ENCODE peak calls at places on chromosomes 2 and 18, in nine cellular contexts. One of them, this sample, is unnamed.

GRCh38 chr18:23506393-23506792 is 3.1 kb downstream of the RMC1 start:
- DNase-seq in mesendoderm: no peak
- DNase-seq in stimulated activated CD4-positive, alpha-beta T cell treated with anti-CD3 and anti-CD28 coated beads, Interleukin-4, amount 100 ng/mL, for 24 hours: no peak
- DNase-seq in effector memory CD8-positive, alpha-beta T cell: no peak
- DNase-seq in HCEC 1CT: no peak
- DNase-seq in nucleus accumbens: no peak
- DNase-seq in activated naive CD8-positive, alpha-beta T cell treated with anti-CD3 and anti-CD28 coated beads, Interleukin-2, amount 10 ng/mL, durations not matched to agents 7 days and 5 days: no peak
- DNase-seq in activated CD8-positive, alpha-beta memory T cell treated with anti-CD3 and anti-CD28 coated beads, Interleukin-2, amount 10 ng/mL, durations not matched to agents 7 days and 5 days: no peak
- DNase-seq in activated CD4-positive, alpha-beta T cell treated with anti-CD3 and anti-CD28 coated beads for 1 hour: no peak
- DNase-seq in this sample: no peak

GRCh38 chr2:171741189-171741588 is 53.9 kb downstream of the DYNC1I2 start:
- DNase-seq in mesendoderm: no peak
- DNase-seq in nucleus accumbens: no peak
- DNase-seq in HCEC 1CT: peak
- DNase-seq in activated naive CD8-positive, alpha-beta T cell treated with anti-CD3 and anti-CD28 coated beads, Interleukin-2, amount 10 ng/mL, durations not matched to agents 7 days and 5 days: no peak
- DNase-seq in activated CD4-positive, alpha-beta T cell treated with anti-CD3 and anti-CD28 coated beads for 1 hour: no peak
- DNase-seq in effector memory CD8-positive, alpha-beta T cell: no peak
- DNase-seq in stimulated activated CD4-positive, alpha-beta T cell treated with anti-CD3 and anti-CD28 coated beads, Interleukin-4, amount 100 ng/mL, for 24 hours: no peak
- DNase-seq in activated CD8-positive, alpha-beta memory T cell treated with anti-CD3 and anti-CD28 coated beads, Interleukin-2, amount 10 ng/mL, durations not matched to agents 7 days and 5 days: no peak
- DNase-seq in this sample: no peak

GRCh38 chr18:6406075-6406909 is 8.4 kb downstream of the L3MBTL4 start:
- DNase-seq in stimulated activated CD4-positive, alpha-beta T cell treated with anti-CD3 and anti-CD28 coated beads, Interleukin-4, amount 100 ng/mL, for 24 hours: no peak
- DNase-seq in activated CD8-positive, alpha-beta memory T cell treated with anti-CD3 and anti-CD28 coated beads, Interleukin-2, amount 10 ng/mL, durations not matched to agents 7 days and 5 days: no peak
- DNase-seq in HCEC 1CT: no peak
- DNase-seq in activated CD4-positive, alpha-beta T cell treated with anti-CD3 and anti-CD28 coated beads for 1 hour: no peak
- DNase-seq in effector memory CD8-positive, alpha-beta T cell: no peak
- DNase-seq in nucleus accumbens: no peak
- DNase-seq in activated naive CD8-positive, alpha-beta T cell treated with anti-CD3 and anti-CD28 coated beads, Interleukin-2, amount 10 ng/mL, durations not matched to agents 7 days and 5 days: no peak
- DNase-seq in mesendoderm: peak
- DNase-seq in this sample: no peak

GRCh38 chr2:35298493-35298892 is 1057.1 kb upstream of the CRIM1 start:
- DNase-seq in mesendoderm: no peak
- DNase-seq in HCEC 1CT: peak
- DNase-seq in activated CD4-positive, alpha-beta T cell treated with anti-CD3 and anti-CD28 coated beads for 1 hour: no peak
- DNase-seq in activated naive CD8-positive, alpha-beta T cell treated with anti-CD3 and anti-CD28 coated beads, Interleukin-2, amount 10 ng/mL, durations not matched to agents 7 days and 5 days: no peak
- DNase-seq in nucleus accumbens: no peak
- DNase-seq in activated CD8-positive, alpha-beta memory T cell treated with anti-CD3 and anti-CD28 coated beads, Interleukin-2, amount 10 ng/mL, durations not matched to agents 7 days and 5 days: no peak
- DNase-seq in stimulated activated CD4-positive, alpha-beta T cell treated with anti-CD3 and anti-CD28 coated beads, Interleukin-4, amount 100 ng/mL, for 24 hours: no peak
- DNase-seq in effector memory CD8-positive, alpha-beta T cell: no peak
- DNase-seq in this sample: no peak

GRCh38 chr18:44536041-44536440 is 144.6 kb upstream of the SETBP1 start:
- DNase-seq in HCEC 1CT: no peak
- DNase-seq in stimulated activated CD4-positive, alpha-beta T cell treated with anti-CD3 and anti-CD28 coated beads, Interleukin-4, amount 100 ng/mL, for 24 hours: no peak
- DNase-seq in effector memory CD8-positive, alpha-beta T cell: no peak
- DNase-seq in activated naive CD8-positive, alpha-beta T cell treated with anti-CD3 and anti-CD28 coated beads, Interleukin-2, amount 10 ng/mL, durations not matched to agents 7 days and 5 days: no peak
- DNase-seq in activated CD8-positive, alpha-beta memory T cell treated with anti-CD3 and anti-CD28 coated beads, Interleukin-2, amount 10 ng/mL, durations not matched to agents 7 days and 5 days: no peak
- DNase-seq in mesendoderm: no peak
- DNase-seq in activated CD4-positive, alpha-beta T cell treated with anti-CD3 and anti-CD28 coated beads for 1 hour: no peak
- DNase-seq in nucleus accumbens: no peak
- DNase-seq in this sample: no peak

GRCh38 chr2:68974251-68974650 is at the start of gene GKN1:
- DNase-seq in effector memory CD8-positive, alpha-beta T cell: no peak
- DNase-seq in stimulated activated CD4-positive, alpha-beta T cell treated with anti-CD3 and anti-CD28 coated beads, Interleukin-4, amount 100 ng/mL, for 24 hours: no peak
- DNase-seq in mesendoderm: no peak
- DNase-seq in HCEC 1CT: peak
- DNase-seq in activated naive CD8-positive, alpha-beta T cell treated with anti-CD3 and anti-CD28 coated beads, Interleukin-2, amount 10 ng/mL, durations not matched to agents 7 days and 5 days: no peak
- DNase-seq in activated CD8-positive, alpha-beta memory T cell treated with anti-CD3 and anti-CD28 coated beads, Interleukin-2, amount 10 ng/mL, durations not matched to agents 7 days and 5 days: no peak
- DNase-seq in nucleus accumbens: no peak
- DNase-seq in activated CD4-positive, alpha-beta T cell treated with anti-CD3 and anti-CD28 coated beads for 1 hour: no peak
- DNase-seq in this sample: no peak

GRCh38 chr18:45837283-45838070 is 12.0 kb downstream of the SIGLEC15 start:
- DNase-seq in HCEC 1CT: no peak
- DNase-seq in activated CD4-positive, alpha-beta T cell treated with anti-CD3 and anti-CD28 coated beads for 1 hour: no peak
- DNase-seq in nucleus accumbens: no peak
- DNase-seq in mesendoderm: peak
- DNase-seq in activated CD8-positive, alpha-beta memory T cell treated with anti-CD3 and anti-CD28 coated beads, Interleukin-2, amount 10 ng/mL, durations not matched to agents 7 days and 5 days: peak
- DNase-seq in effector memory CD8-positive, alpha-beta T cell: peak
- DNase-seq in activated naive CD8-positive, alpha-beta T cell treated with anti-CD3 and anti-CD28 coated beads, Interleukin-2, amount 10 ng/mL, durations not matched to agents 7 days and 5 days: peak
- DNase-seq in stimulated activated CD4-positive, alpha-beta T cell treated with anti-CD3 and anti-CD28 coated beads, Interleukin-4, amount 100 ng/mL, for 24 hours: peak
- DNase-seq in this sample: no peak

GRCh38 chr2:15186118-15186517 is 375.0 kb downstream of the NBAS start:
- DNase-seq in mesendoderm: no peak
- DNase-seq in activated CD4-positive, alpha-beta T cell treated with anti-CD3 and anti-CD28 coated beads for 1 hour: no peak
- DNase-seq in nucleus accumbens: no peak
- DNase-seq in activated CD8-positive, alpha-beta memory T cell treated with anti-CD3 and anti-CD28 coated beads, Interleukin-2, amount 10 ng/mL, durations not matched to agents 7 days and 5 days: no peak
- DNase-seq in effector memory CD8-positive, alpha-beta T cell: no peak
- DNase-seq in stimulated activated CD4-positive, alpha-beta T cell treated with anti-CD3 and anti-CD28 coated beads, Interleukin-4, amount 100 ng/mL, for 24 hours: no peak
- DNase-seq in HCEC 1CT: no peak
- DNase-seq in activated naive CD8-positive, alpha-beta T cell treated with anti-CD3 and anti-CD28 coated beads, Interleukin-2, amount 10 ng/mL, durations not matched to agents 7 days and 5 days: no peak
- DNase-seq in this sample: no peak

GRCh38 chr18:9474103-9474982 is 970 bp upstream of the RALBP1 start:
- DNase-seq in activated CD8-positive, alpha-beta memory T cell treated with anti-CD3 and anti-CD28 coated beads, Interleukin-2, amount 10 ng/mL, durations not matched to agents 7 days and 5 days: peak
- DNase-seq in HCEC 1CT: peak
- DNase-seq in nucleus accumbens: no peak
- DNase-seq in activated CD4-positive, alpha-beta T cell treated with anti-CD3 and anti-CD28 coated beads for 1 hour: no peak
- DNase-seq in stimulated activated CD4-positive, alpha-beta T cell treated with anti-CD3 and anti-CD28 coated beads, Interleukin-4, amount 100 ng/mL, for 24 hours: no peak
- DNase-seq in effector memory CD8-positive, alpha-beta T cell: no peak
- DNase-seq in activated naive CD8-positive, alpha-beta T cell treated with anti-CD3 and anti-CD28 coated beads, Interleukin-2, amount 10 ng/mL, durations not matched to agents 7 days and 5 days: no peak
- DNase-seq in mesendoderm: peak
- DNase-seq in this sample: peak

GRCh38 chr2:48558436-48558835 is 28.5 kb downstream of the STON1 start:
- DNase-seq in activated CD4-positive, alpha-beta T cell treated with anti-CD3 and anti-CD28 coated beads for 1 hour: no peak
- DNase-seq in effector memory CD8-positive, alpha-beta T cell: no peak
- DNase-seq in activated CD8-positive, alpha-beta memory T cell treated with anti-CD3 and anti-CD28 coated beads, Interleukin-2, amount 10 ng/mL, durations not matched to agents 7 days and 5 days: no peak
- DNase-seq in nucleus accumbens: no peak
- DNase-seq in activated naive CD8-positive, alpha-beta T cell treated with anti-CD3 and anti-CD28 coated beads, Interleukin-2, amount 10 ng/mL, durations not matched to agents 7 days and 5 days: no peak
- DNase-seq in mesendoderm: no peak
- DNase-seq in HCEC 1CT: no peak
- DNase-seq in stimulated activated CD4-positive, alpha-beta T cell treated with anti-CD3 and anti-CD28 coated beads, Interleukin-4, amount 100 ng/mL, for 24 hours: no peak
- DNase-seq in this sample: no peak

GRCh38 chr2:38465789-38466127 is 88.7 kb upstream of the ATL2 start:
- DNase-seq in activated CD8-positive, alpha-beta memory T cell treated with anti-CD3 and anti-CD28 coated beads, Interleukin-2, amount 10 ng/mL, durations not matched to agents 7 days and 5 days: no peak
- DNase-seq in effector memory CD8-positive, alpha-beta T cell: no peak
- DNase-seq in HCEC 1CT: peak
- DNase-seq in activated CD4-positive, alpha-beta T cell treated with anti-CD3 and anti-CD28 coated beads for 1 hour: no peak
- DNase-seq in nucleus accumbens: peak
- DNase-seq in activated naive CD8-positive, alpha-beta T cell treated with anti-CD3 and anti-CD28 coated beads, Interleukin-2, amount 10 ng/mL, durations not matched to agents 7 days and 5 days: no peak
- DNase-seq in mesendoderm: peak
- DNase-seq in stimulated activated CD4-positive, alpha-beta T cell treated with anti-CD3 and anti-CD28 coated beads, Interleukin-4, amount 100 ng/mL, for 24 hours: peak
- DNase-seq in this sample: no peak

GRCh38 chr2:18473241-18473841 is 87.1 kb downstream of the RDH14 start:
- DNase-seq in activated CD4-positive, alpha-beta T cell treated with anti-CD3 and anti-CD28 coated beads for 1 hour: no peak
- DNase-seq in nucleus accumbens: no peak
- DNase-seq in activated CD8-positive, alpha-beta memory T cell treated with anti-CD3 and anti-CD28 coated beads, Interleukin-2, amount 10 ng/mL, durations not matched to agents 7 days and 5 days: no peak
- DNase-seq in mesendoderm: peak
- DNase-seq in effector memory CD8-positive, alpha-beta T cell: no peak
- DNase-seq in stimulated activated CD4-positive, alpha-beta T cell treated with anti-CD3 and anti-CD28 coated beads, Interleukin-4, amount 100 ng/mL, for 24 hours: no peak
- DNase-seq in HCEC 1CT: peak
- DNase-seq in activated naive CD8-positive, alpha-beta T cell treated with anti-CD3 and anti-CD28 coated beads, Interleukin-2, amount 10 ng/mL, durations not matched to agents 7 days and 5 days: no peak
- DNase-seq in this sample: no peak

GRCh38 chr2:165016772-165017411 is 61.6 kb upstream of the SLC38A11 start:
- DNase-seq in activated naive CD8-positive, alpha-beta T cell treated with anti-CD3 and anti-CD28 coated beads, Interleukin-2, amount 10 ng/mL, durations not matched to agents 7 days and 5 days: no peak
- DNase-seq in HCEC 1CT: peak
- DNase-seq in mesendoderm: peak
- DNase-seq in effector memory CD8-positive, alpha-beta T cell: no peak
- DNase-seq in stimulated activated CD4-positive, alpha-beta T cell treated with anti-CD3 and anti-CD28 coated beads, Interleukin-4, amount 100 ng/mL, for 24 hours: no peak
- DNase-seq in activated CD8-positive, alpha-beta memory T cell treated with anti-CD3 and anti-CD28 coated beads, Interleukin-2, amount 10 ng/mL, durations not matched to agents 7 days and 5 days: no peak
- DNase-seq in activated CD4-positive, alpha-beta T cell treated with anti-CD3 and anti-CD28 coated beads for 1 hour: no peak
- DNase-seq in nucleus accumbens: peak
- DNase-seq in this sample: peak

GRCh38 chr2:126482582-126483464 is 173.1 kb upstream of the GYPC start:
- DNase-seq in effector memory CD8-positive, alpha-beta T cell: no peak
- DNase-seq in mesendoderm: peak
- DNase-seq in stimulated activated CD4-positive, alpha-beta T cell treated with anti-CD3 and anti-CD28 coated beads, Interleukin-4, amount 100 ng/mL, for 24 hours: no peak
- DNase-seq in nucleus accumbens: no peak
- DNase-seq in HCEC 1CT: no peak
- DNase-seq in activated naive CD8-positive, alpha-beta T cell treated with anti-CD3 and anti-CD28 coated beads, Interleukin-2, amount 10 ng/mL, durations not matched to agents 7 days and 5 days: no peak
- DNase-seq in activated CD8-positive, alpha-beta memory T cell treated with anti-CD3 and anti-CD28 coated beads, Interleukin-2, amount 10 ng/mL, durations not matched to agents 7 days and 5 days: no peak
- DNase-seq in activated CD4-positive, alpha-beta T cell treated with anti-CD3 and anti-CD28 coated beads for 1 hour: no peak
- DNase-seq in this sample: no peak

GRCh38 chr2:192091480-192091879 is 103.3 kb downstream of the TMEFF2 start:
- DNase-seq in effector memory CD8-positive, alpha-beta T cell: no peak
- DNase-seq in activated naive CD8-positive, alpha-beta T cell treated with anti-CD3 and anti-CD28 coated beads, Interleukin-2, amount 10 ng/mL, durations not matched to agents 7 days and 5 days: no peak
- DNase-seq in mesendoderm: no peak
- DNase-seq in stimulated activated CD4-positive, alpha-beta T cell treated with anti-CD3 and anti-CD28 coated beads, Interleukin-4, amount 100 ng/mL, for 24 hours: no peak
- DNase-seq in activated CD8-positive, alpha-beta memory T cell treated with anti-CD3 and anti-CD28 coated beads, Interleukin-2, amount 10 ng/mL, durations not matched to agents 7 days and 5 days: no peak
- DNase-seq in nucleus accumbens: no peak
- DNase-seq in HCEC 1CT: no peak
- DNase-seq in activated CD4-positive, alpha-beta T cell treated with anti-CD3 and anti-CD28 coated beads for 1 hour: no peak
- DNase-seq in this sample: no peak

GRCh38 chr2:121919803-121920202 is 164.4 kb downstream of the TSN start:
- DNase-seq in HCEC 1CT: no peak
- DNase-seq in activated CD8-positive, alpha-beta memory T cell treated with anti-CD3 and anti-CD28 coated beads, Interleukin-2, amount 10 ng/mL, durations not matched to agents 7 days and 5 days: no peak
- DNase-seq in stimulated activated CD4-positive, alpha-beta T cell treated with anti-CD3 and anti-CD28 coated beads, Interleukin-4, amount 100 ng/mL, for 24 hours: no peak
- DNase-seq in activated CD4-positive, alpha-beta T cell treated with anti-CD3 and anti-CD28 coated beads for 1 hour: no peak
- DNase-seq in nucleus accumbens: no peak
- DNase-seq in activated naive CD8-positive, alpha-beta T cell treated with anti-CD3 and anti-CD28 coated beads, Interleukin-2, amount 10 ng/mL, durations not matched to agents 7 days and 5 days: no peak
- DNase-seq in effector memory CD8-positive, alpha-beta T cell: no peak
- DNase-seq in mesendoderm: no peak
- DNase-seq in this sample: no peak

GRCh38 chr2:58991357-58991756 is 750.2 kb upstream of the FANCL start:
- DNase-seq in HCEC 1CT: no peak
- DNase-seq in nucleus accumbens: no peak
- DNase-seq in activated CD8-positive, alpha-beta memory T cell treated with anti-CD3 and anti-CD28 coated beads, Interleukin-2, amount 10 ng/mL, durations not matched to agents 7 days and 5 days: no peak
- DNase-seq in activated naive CD8-positive, alpha-beta T cell treated with anti-CD3 and anti-CD28 coated beads, Interleukin-2, amount 10 ng/mL, durations not matched to agents 7 days and 5 days: no peak
- DNase-seq in activated CD4-positive, alpha-beta T cell treated with anti-CD3 and anti-CD28 coated beads for 1 hour: no peak
- DNase-seq in stimulated activated CD4-positive, alpha-beta T cell treated with anti-CD3 and anti-CD28 coated beads, Interleukin-4, amount 100 ng/mL, for 24 hours: no peak
- DNase-seq in effector memory CD8-positive, alpha-beta T cell: no peak
- DNase-seq in mesendoderm: peak
- DNase-seq in this sample: no peak

GRCh38 chr2:189350515-189351209 is 90.6 kb upstream of the WDR75 start:
- DNase-seq in activated CD4-positive, alpha-beta T cell treated with anti-CD3 and anti-CD28 coated beads for 1 hour: no peak
- DNase-seq in activated CD8-positive, alpha-beta memory T cell treated with anti-CD3 and anti-CD28 coated beads, Interleukin-2, amount 10 ng/mL, durations not matched to agents 7 days and 5 days: no peak
- DNase-seq in activated naive CD8-positive, alpha-beta T cell treated with anti-CD3 and anti-CD28 coated beads, Interleukin-2, amount 10 ng/mL, durations not matched to agents 7 days and 5 days: no peak
- DNase-seq in nucleus accumbens: no peak
- DNase-seq in stimulated activated CD4-positive, alpha-beta T cell treated with anti-CD3 and anti-CD28 coated beads, Interleukin-4, amount 100 ng/mL, for 24 hours: no peak
- DNase-seq in HCEC 1CT: peak
- DNase-seq in effector memory CD8-positive, alpha-beta T cell: no peak
- DNase-seq in mesendoderm: no peak
- DNase-seq in this sample: no peak

GRCh38 chr2:150464270-150464669 is 23.2 kb downstream of the RND3 start:
- DNase-seq in HCEC 1CT: no peak
- DNase-seq in activated naive CD8-positive, alpha-beta T cell treated with anti-CD3 and anti-CD28 coated beads, Interleukin-2, amount 10 ng/mL, durations not matched to agents 7 days and 5 days: no peak
- DNase-seq in mesendoderm: no peak
- DNase-seq in nucleus accumbens: no peak
- DNase-seq in activated CD4-positive, alpha-beta T cell treated with anti-CD3 and anti-CD28 coated beads for 1 hour: no peak
- DNase-seq in effector memory CD8-positive, alpha-beta T cell: no peak
- DNase-seq in stimulated activated CD4-positive, alpha-beta T cell treated with anti-CD3 and anti-CD28 coated beads, Interleukin-4, amount 100 ng/mL, for 24 hours: no peak
- DNase-seq in activated CD8-positive, alpha-beta memory T cell treated with anti-CD3 and anti-CD28 coated beads, Interleukin-2, amount 10 ng/mL, durations not matched to agents 7 days and 5 days: no peak
- DNase-seq in this sample: no peak

GRCh38 chr18:5542393-5543035 is 1.3 kb downstream of the EPB41L3 start:
- DNase-seq in HCEC 1CT: no peak
- DNase-seq in effector memory CD8-positive, alpha-beta T cell: no peak
- DNase-seq in activated CD4-positive, alpha-beta T cell treated with anti-CD3 and anti-CD28 coated beads for 1 hour: no peak
- DNase-seq in activated CD8-positive, alpha-beta memory T cell treated with anti-CD3 and anti-CD28 coated beads, Interleukin-2, amount 10 ng/mL, durations not matched to agents 7 days and 5 days: no peak
- DNase-seq in mesendoderm: peak
- DNase-seq in nucleus accumbens: peak
- DNase-seq in stimulated activated CD4-positive, alpha-beta T cell treated with anti-CD3 and anti-CD28 coated beads, Interleukin-4, amount 100 ng/mL, for 24 hours: no peak
- DNase-seq in activated naive CD8-positive, alpha-beta T cell treated with anti-CD3 and anti-CD28 coated beads, Interleukin-2, amount 10 ng/mL, durations not matched to agents 7 days and 5 days: no peak
- DNase-seq in this sample: no peak

GRCh38 chr2:105179469-105180372 is 61.8 kb upstream of the GPR45 start:
- DNase-seq in activated naive CD8-positive, alpha-beta T cell treated with anti-CD3 and anti-CD28 coated beads, Interleukin-2, amount 10 ng/mL, durations not matched to agents 7 days and 5 days: no peak
- DNase-seq in activated CD8-positive, alpha-beta memory T cell treated with anti-CD3 and anti-CD28 coated beads, Interleukin-2, amount 10 ng/mL, durations not matched to agents 7 days and 5 days: no peak
- DNase-seq in stimulated activated CD4-positive, alpha-beta T cell treated with anti-CD3 and anti-CD28 coated beads, Interleukin-4, amount 100 ng/mL, for 24 hours: no peak
- DNase-seq in HCEC 1CT: peak
- DNase-seq in nucleus accumbens: peak
- DNase-seq in effector memory CD8-positive, alpha-beta T cell: no peak
- DNase-seq in activated CD4-positive, alpha-beta T cell treated with anti-CD3 and anti-CD28 coated beads for 1 hour: no peak
- DNase-seq in mesendoderm: peak
- DNase-seq in this sample: peak

GRCh38 chr2:160482673-160483072 is 10.9 kb downstream of the RBMS1 start:
- DNase-seq in stimulated activated CD4-positive, alpha-beta T cell treated with anti-CD3 and anti-CD28 coated beads, Interleukin-4, amount 100 ng/mL, for 24 hours: no peak
- DNase-seq in activated naive CD8-positive, alpha-beta T cell treated with anti-CD3 and anti-CD28 coated beads, Interleukin-2, amount 10 ng/mL, durations not matched to agents 7 days and 5 days: no peak
- DNase-seq in HCEC 1CT: no peak
- DNase-seq in effector memory CD8-positive, alpha-beta T cell: peak
- DNase-seq in activated CD4-positive, alpha-beta T cell treated with anti-CD3 and anti-CD28 coated beads for 1 hour: no peak
- DNase-seq in mesendoderm: peak
- DNase-seq in activated CD8-positive, alpha-beta memory T cell treated with anti-CD3 and anti-CD28 coated beads, Interleukin-2, amount 10 ng/mL, durations not matched to agents 7 days and 5 days: peak
- DNase-seq in nucleus accumbens: no peak
- DNase-seq in this sample: no peak

GRCh38 chr2:54879598-54880355 is 156.3 kb downstream of the EML6 start:
- DNase-seq in activated naive CD8-positive, alpha-beta T cell treated with anti-CD3 and anti-CD28 coated beads, Interleukin-2, amount 10 ng/mL, durations not matched to agents 7 days and 5 days: no peak
- DNase-seq in HCEC 1CT: no peak
- DNase-seq in activated CD4-positive, alpha-beta T cell treated with anti-CD3 and anti-CD28 coated beads for 1 hour: no peak
- DNase-seq in nucleus accumbens: no peak
- DNase-seq in effector memory CD8-positive, alpha-beta T cell: no peak
- DNase-seq in stimulated activated CD4-positive, alpha-beta T cell treated with anti-CD3 and anti-CD28 coated beads, Interleukin-4, amount 100 ng/mL, for 24 hours: no peak
- DNase-seq in activated CD8-positive, alpha-beta memory T cell treated with anti-CD3 and anti-CD28 coated beads, Interleukin-2, amount 10 ng/mL, durations not matched to agents 7 days and 5 days: no peak
- DNase-seq in mesendoderm: no peak
- DNase-seq in this sample: no peak

GRCh38 chr2:240383099-240383758 is 52.2 kb upstream of the GPC1 start:
- DNase-seq in effector memory CD8-positive, alpha-beta T cell: no peak
- DNase-seq in mesendoderm: no peak
- DNase-seq in activated naive CD8-positive, alpha-beta T cell treated with anti-CD3 and anti-CD28 coated beads, Interleukin-2, amount 10 ng/mL, durations not matched to agents 7 days and 5 days: no peak
- DNase-seq in activated CD8-positive, alpha-beta memory T cell treated with anti-CD3 and anti-CD28 coated beads, Interleukin-2, amount 10 ng/mL, durations not matched to agents 7 days and 5 days: no peak
- DNase-seq in nucleus accumbens: no peak
- DNase-seq in activated CD4-positive, alpha-beta T cell treated with anti-CD3 and anti-CD28 coated beads for 1 hour: no peak
- DNase-seq in stimulated activated CD4-positive, alpha-beta T cell treated with anti-CD3 and anti-CD28 coated beads, Interleukin-4, amount 100 ng/mL, for 24 hours: no peak
- DNase-seq in HCEC 1CT: no peak
- DNase-seq in this sample: no peak

GRCh38 chr2:63792523-63792922 is 49.2 kb upstream of the UGP2 start:
- DNase-seq in stimulated activated CD4-positive, alpha-beta T cell treated with anti-CD3 and anti-CD28 coated beads, Interleukin-4, amount 100 ng/mL, for 24 hours: no peak
- DNase-seq in activated CD4-positive, alpha-beta T cell treated with anti-CD3 and anti-CD28 coated beads for 1 hour: no peak
- DNase-seq in effector memory CD8-positive, alpha-beta T cell: no peak
- DNase-seq in mesendoderm: peak
- DNase-seq in activated CD8-positive, alpha-beta memory T cell treated with anti-CD3 and anti-CD28 coated beads, Interleukin-2, amount 10 ng/mL, durations not matched to agents 7 days and 5 days: no peak
- DNase-seq in HCEC 1CT: peak
- DNase-seq in nucleus accumbens: no peak
- DNase-seq in activated naive CD8-positive, alpha-beta T cell treated with anti-CD3 and anti-CD28 coated beads, Interleukin-2, amount 10 ng/mL, durations not matched to agents 7 days and 5 days: no peak
- DNase-seq in this sample: peak

GRCh38 chr2:74239346-74239745 is 40.9 kb downstream of the MTHFD2 start:
- DNase-seq in mesendoderm: no peak
- DNase-seq in stimulated activated CD4-positive, alpha-beta T cell treated with anti-CD3 and anti-CD28 coated beads, Interleukin-4, amount 100 ng/mL, for 24 hours: no peak
- DNase-seq in nucleus accumbens: no peak
- DNase-seq in activated CD8-positive, alpha-beta memory T cell treated with anti-CD3 and anti-CD28 coated beads, Interleukin-2, amount 10 ng/mL, durations not matched to agents 7 days and 5 days: no peak
- DNase-seq in activated CD4-positive, alpha-beta T cell treated with anti-CD3 and anti-CD28 coated beads for 1 hour: no peak
- DNase-seq in effector memory CD8-positive, alpha-beta T cell: no peak
- DNase-seq in activated naive CD8-positive, alpha-beta T cell treated with anti-CD3 and anti-CD28 coated beads, Interleukin-2, amount 10 ng/mL, durations not matched to agents 7 days and 5 days: no peak
- DNase-seq in HCEC 1CT: no peak
- DNase-seq in this sample: no peak

GRCh38 chr2:241991236-241991635 is 121.7 kb downstream of the RTP5 start:
- DNase-seq in activated CD4-positive, alpha-beta T cell treated with anti-CD3 and anti-CD28 coated beads for 1 hour: no peak
- DNase-seq in nucleus accumbens: no peak
- DNase-seq in effector memory CD8-positive, alpha-beta T cell: no peak
- DNase-seq in mesendoderm: no peak
- DNase-seq in stimulated activated CD4-positive, alpha-beta T cell treated with anti-CD3 and anti-CD28 coated beads, Interleukin-4, amount 100 ng/mL, for 24 hours: no peak
- DNase-seq in activated CD8-positive, alpha-beta memory T cell treated with anti-CD3 and anti-CD28 coated beads, Interleukin-2, amount 10 ng/mL, durations not matched to agents 7 days and 5 days: no peak
- DNase-seq in HCEC 1CT: no peak
- DNase-seq in activated naive CD8-positive, alpha-beta T cell treated with anti-CD3 and anti-CD28 coated beads, Interleukin-2, amount 10 ng/mL, durations not matched to agents 7 days and 5 days: no peak
- DNase-seq in this sample: no peak

GRCh38 chr18:49400398-49401072 is 59.9 kb downstream of the DYM start:
- DNase-seq in activated CD8-positive, alpha-beta memory T cell treated with anti-CD3 and anti-CD28 coated beads, Interleukin-2, amount 10 ng/mL, durations not matched to agents 7 days and 5 days: no peak
- DNase-seq in effector memory CD8-positive, alpha-beta T cell: no peak
- DNase-seq in nucleus accumbens: no peak
- DNase-seq in activated CD4-positive, alpha-beta T cell treated with anti-CD3 and anti-CD28 coated beads for 1 hour: no peak
- DNase-seq in mesendoderm: no peak
- DNase-seq in stimulated activated CD4-positive, alpha-beta T cell treated with anti-CD3 and anti-CD28 coated beads, Interleukin-4, amount 100 ng/mL, for 24 hours: no peak
- DNase-seq in activated naive CD8-positive, alpha-beta T cell treated with anti-CD3 and anti-CD28 coated beads, Interleukin-2, amount 10 ng/mL, durations not matched to agents 7 days and 5 days: no peak
- DNase-seq in HCEC 1CT: no peak
- DNase-seq in this sample: no peak

GRCh38 chr2:182666674-182667320 is 49.3 kb upstream of the DNAJC10 start:
- DNase-seq in effector memory CD8-positive, alpha-beta T cell: peak
- DNase-seq in nucleus accumbens: no peak
- DNase-seq in mesendoderm: peak
- DNase-seq in HCEC 1CT: peak
- DNase-seq in activated CD8-positive, alpha-beta memory T cell treated with anti-CD3 and anti-CD28 coated beads, Interleukin-2, amount 10 ng/mL, durations not matched to agents 7 days and 5 days: no peak
- DNase-seq in activated naive CD8-positive, alpha-beta T cell treated with anti-CD3 and anti-CD28 coated beads, Interleukin-2, amount 10 ng/mL, durations not matched to agents 7 days and 5 days: no peak
- DNase-seq in stimulated activated CD4-positive, alpha-beta T cell treated with anti-CD3 and anti-CD28 coated beads, Interleukin-4, amount 100 ng/mL, for 24 hours: peak
- DNase-seq in activated CD4-positive, alpha-beta T cell treated with anti-CD3 and anti-CD28 coated beads for 1 hour: no peak
- DNase-seq in this sample: peak

GRCh38 chr2:86048888-86049287 is 56.8 kb downstream of the POLR1A start:
- DNase-seq in nucleus accumbens: no peak
- DNase-seq in effector memory CD8-positive, alpha-beta T cell: no peak
- DNase-seq in HCEC 1CT: no peak
- DNase-seq in activated CD4-positive, alpha-beta T cell treated with anti-CD3 and anti-CD28 coated beads for 1 hour: no peak
- DNase-seq in stimulated activated CD4-positive, alpha-beta T cell treated with anti-CD3 and anti-CD28 coated beads, Interleukin-4, amount 100 ng/mL, for 24 hours: no peak
- DNase-seq in activated naive CD8-positive, alpha-beta T cell treated with anti-CD3 and anti-CD28 coated beads, Interleukin-2, amount 10 ng/mL, durations not matched to agents 7 days and 5 days: peak
- DNase-seq in activated CD8-positive, alpha-beta memory T cell treated with anti-CD3 and anti-CD28 coated beads, Interleukin-2, amount 10 ng/mL, durations not matched to agents 7 days and 5 days: peak
- DNase-seq in mesendoderm: no peak
- DNase-seq in this sample: no peak

GRCh38 chr2:54772110-54772509 is 48.6 kb downstream of the EML6 start:
- DNase-seq in HCEC 1CT: peak
- DNase-seq in effector memory CD8-positive, alpha-beta T cell: no peak
- DNase-seq in nucleus accumbens: no peak
- DNase-seq in mesendoderm: no peak
- DNase-seq in stimulated activated CD4-positive, alpha-beta T cell treated with anti-CD3 and anti-CD28 coated beads, Interleukin-4, amount 100 ng/mL, for 24 hours: no peak
- DNase-seq in activated naive CD8-positive, alpha-beta T cell treated with anti-CD3 and anti-CD28 coated beads, Interleukin-2, amount 10 ng/mL, durations not matched to agents 7 days and 5 days: no peak
- DNase-seq in activated CD4-positive, alpha-beta T cell treated with anti-CD3 and anti-CD28 coated beads for 1 hour: no peak
- DNase-seq in activated CD8-positive, alpha-beta memory T cell treated with anti-CD3 and anti-CD28 coated beads, Interleukin-2, amount 10 ng/mL, durations not matched to agents 7 days and 5 days: no peak
- DNase-seq in this sample: peak

This sample was measured in SW 1271.